ENCODE peak calls at places on chromosomes 16 and 17, in six cellular contexts. One of them, this sample, is unnamed.

GRCh38 chr16:83952587-83952939 is 477 bp upstream of the OSGIN1 start:
- DNase-seq in BJ: no peak
- DNase-seq in upper lobe of right lung: no peak
- DNase-seq in mesothelial cell of epicardium: no peak
- DNase-seq in AG10803: no peak
- DNase-seq in A549: peak
- DNase-seq in this sample: no peak

GRCh38 chr17:13351046-13351445 is 250.7 kb downstream of the HS3ST3A1 start:
- DNase-seq in BJ: peak
- DNase-seq in upper lobe of right lung: no peak
- DNase-seq in mesothelial cell of epicardium: no peak
- DNase-seq in AG10803: peak
- DNase-seq in A549: no peak
- DNase-seq in this sample: no peak

GRCh38 chr17:61444831-61445230 is 7.4 kb upstream of the TBX4 start:
- DNase-seq in BJ: peak
- DNase-seq in upper lobe of right lung: no peak
- DNase-seq in mesothelial cell of epicardium: no peak
- DNase-seq in AG10803: no peak
- DNase-seq in A549: peak
- DNase-seq in this sample: no peak

GRCh38 chr17:9987779-9988585 is 82.9 kb upstream of the RCVRN start:
- DNase-seq in BJ: no peak
- DNase-seq in upper lobe of right lung: no peak
- DNase-seq in mesothelial cell of epicardium: no peak
- DNase-seq in AG10803: no peak
- DNase-seq in A549: peak
- DNase-seq in this sample: peak

GRCh38 chr16:11045441-11045840 is 101.1 kb downstream of the CLEC16A start:
- DNase-seq in BJ: no peak
- DNase-seq in upper lobe of right lung: no peak
- DNase-seq in mesothelial cell of epicardium: no peak
- DNase-seq in AG10803: no peak
- DNase-seq in A549: no peak
- DNase-seq in this sample: no peak

GRCh38 chr16:23024044-23024443 is 125.2 kb downstream of the USP31 start:
- DNase-seq in BJ: no peak
- DNase-seq in upper lobe of right lung: no peak
- DNase-seq in mesothelial cell of epicardium: no peak
- DNase-seq in AG10803: no peak
- DNase-seq in A549: no peak
- DNase-seq in this sample: no peak

GRCh38 chr16:13426279-13426678 is 493.7 kb upstream of the ERCC4 start:
- DNase-seq in BJ: no peak
- DNase-seq in upper lobe of right lung: no peak
- DNase-seq in mesothelial cell of epicardium: no peak
- DNase-seq in AG10803: no peak
- DNase-seq in A549: no peak
- DNase-seq in this sample: no peak

GRCh38 chr17:633641-634091 is 81.0 kb downstream of the VPS53 start:
- DNase-seq in BJ: no peak
- DNase-seq in upper lobe of right lung: no peak
- DNase-seq in mesothelial cell of epicardium: no peak
- DNase-seq in AG10803: peak
- DNase-seq in A549: no peak
- DNase-seq in this sample: no peak

GRCh38 chr17:38919316-38920078 is 5.9 kb upstream of the LASP1NB start:
- DNase-seq in BJ: no peak
- DNase-seq in upper lobe of right lung: peak
- DNase-seq in mesothelial cell of epicardium: no peak
- DNase-seq in AG10803: no peak
- DNase-seq in A549: no peak
- DNase-seq in this sample: no peak

GRCh38 chr17:7818026-7818425 is 16.0 kb upstream of the KDM6B start:
- DNase-seq in BJ: no peak
- DNase-seq in upper lobe of right lung: no peak
- DNase-seq in mesothelial cell of epicardium: no peak
- DNase-seq in AG10803: no peak
- DNase-seq in A549: no peak
- DNase-seq in this sample: no peak

GRCh38 chr16:25747160-25747758 is 55.5 kb downstream of the HS3ST4 start:
- DNase-seq in BJ: no peak
- DNase-seq in upper lobe of right lung: no peak
- DNase-seq in mesothelial cell of epicardium: peak
- DNase-seq in AG10803: no peak
- DNase-seq in A549: no peak
- DNase-seq in this sample: no peak

GRCh38 chr16:10178079-10178478 is 4.1 kb downstream of the GRIN2A start:
- DNase-seq in BJ: no peak
- DNase-seq in upper lobe of right lung: no peak
- DNase-seq in mesothelial cell of epicardium: no peak
- DNase-seq in AG10803: no peak
- DNase-seq in A549: no peak
- DNase-seq in this sample: no peak

GRCh38 chr17:66524848-66525247 is 222.4 kb downstream of the PRKCA start:
- DNase-seq in BJ: no peak
- DNase-seq in upper lobe of right lung: no peak
- DNase-seq in mesothelial cell of epicardium: no peak
- DNase-seq in AG10803: no peak
- DNase-seq in A549: no peak
- DNase-seq in this sample: no peak

GRCh38 chr16:85628651-85629050 is 15.5 kb downstream of the GSE1 start:
- DNase-seq in BJ: no peak
- DNase-seq in upper lobe of right lung: no peak
- DNase-seq in mesothelial cell of epicardium: no peak
- DNase-seq in AG10803: no peak
- DNase-seq in A549: no peak
- DNase-seq in this sample: no peak

GRCh38 chr16:30813821-30814189 is 26.8 kb upstream of the ZNF629 start:
- DNase-seq in BJ: no peak
- DNase-seq in upper lobe of right lung: no peak
- DNase-seq in mesothelial cell of epicardium: no peak
- DNase-seq in AG10803: no peak
- DNase-seq in A549: no peak
- DNase-seq in this sample: no peak

GRCh38 chr17:80852476-80853015 is 139.1 kb upstream of the CHMP6 start:
- DNase-seq in BJ: no peak
- DNase-seq in upper lobe of right lung: peak
- DNase-seq in mesothelial cell of epicardium: no peak
- DNase-seq in AG10803: no peak
- DNase-seq in A549: no peak
- DNase-seq in this sample: no peak

GRCh38 chr16:27291722-27292240 is 22.0 kb upstream of the IL4R start:
- DNase-seq in BJ: no peak
- DNase-seq in upper lobe of right lung: no peak
- DNase-seq in mesothelial cell of epicardium: no peak
- DNase-seq in AG10803: no peak
- DNase-seq in A549: no peak
- DNase-seq in this sample: no peak

GRCh38 chr17:33651631-33652030 is 358.5 kb upstream of the ASIC2 start:
- DNase-seq in BJ: no peak
- DNase-seq in upper lobe of right lung: no peak
- DNase-seq in mesothelial cell of epicardium: no peak
- DNase-seq in AG10803: peak
- DNase-seq in A549: peak
- DNase-seq in this sample: no peak

GRCh38 chr17:45906927-45907622 is 12.7 kb downstream of the MAPT start:
- DNase-seq in BJ: no peak
- DNase-seq in upper lobe of right lung: no peak
- DNase-seq in mesothelial cell of epicardium: no peak
- DNase-seq in AG10803: no peak
- DNase-seq in A549: no peak
- DNase-seq in this sample: no peak

GRCh38 chr16:83971165-83972130 is 3.4 kb downstream of the NECAB2 start:
- DNase-seq in BJ: no peak
- DNase-seq in upper lobe of right lung: no peak
- DNase-seq in mesothelial cell of epicardium: no peak
- DNase-seq in AG10803: no peak
- DNase-seq in A549: no peak
- DNase-seq in this sample: no peak

GRCh38 chr16:68400083-68400923 is 48.0 kb downstream of the SMPD3 start:
- DNase-seq in BJ: no peak
- DNase-seq in upper lobe of right lung: no peak
- DNase-seq in mesothelial cell of epicardium: no peak
- DNase-seq in AG10803: no peak
- DNase-seq in A549: no peak
- DNase-seq in this sample: no peak

GRCh38 chr17:78257810-78258322 is 26.4 kb downstream of the TMEM235 start:
- DNase-seq in BJ: no peak
- DNase-seq in upper lobe of right lung: peak
- DNase-seq in mesothelial cell of epicardium: no peak
- DNase-seq in AG10803: no peak
- DNase-seq in A549: no peak
- DNase-seq in this sample: no peak

GRCh38 chr17:50583636-50584035 is 23.1 kb downstream of the CACNA1G start:
- DNase-seq in BJ: no peak
- DNase-seq in upper lobe of right lung: no peak
- DNase-seq in mesothelial cell of epicardium: no peak
- DNase-seq in AG10803: no peak
- DNase-seq in A549: no peak
- DNase-seq in this sample: no peak

GRCh38 chr17:1372618-1373017 is 27.4 kb downstream of the YWHAE start:
- DNase-seq in BJ: no peak
- DNase-seq in upper lobe of right lung: no peak
- DNase-seq in mesothelial cell of epicardium: no peak
- DNase-seq in AG10803: no peak
- DNase-seq in A549: no peak
- DNase-seq in this sample: no peak

GRCh38 chr17:76080207-76080933 is 1.4 kb downstream of the ZACN start:
- DNase-seq in BJ: no peak
- DNase-seq in upper lobe of right lung: peak
- DNase-seq in mesothelial cell of epicardium: no peak
- DNase-seq in AG10803: no peak
- DNase-seq in A549: no peak
- DNase-seq in this sample: no peak

GRCh38 chr17:34578016-34578415 is 1.4 kb upstream of the TMEM132E start:
- DNase-seq in BJ: no peak
- DNase-seq in upper lobe of right lung: peak
- DNase-seq in mesothelial cell of epicardium: no peak
- DNase-seq in AG10803: no peak
- DNase-seq in A549: no peak
- DNase-seq in this sample: no peak

GRCh38 chr16:19011169-19011731 is 27.5 kb downstream of the TMC7 start:
- DNase-seq in BJ: no peak
- DNase-seq in upper lobe of right lung: no peak
- DNase-seq in mesothelial cell of epicardium: no peak
- DNase-seq in AG10803: no peak
- DNase-seq in A549: no peak
- DNase-seq in this sample: no peak
- TF ChIP-seq CTCF in BJ: no peak
- TF ChIP-seq CTCF in upper lobe of right lung: no peak
- TF ChIP-seq CTCF in mesothelial cell of epicardium: no peak
- TF ChIP-seq CTCF in AG10803: no peak
- TF ChIP-seq CTCF in A549: no peak
- TF ChIP-seq CTCF in this sample: no peak

GRCh38 chr16:66167564-66168291 is 198.8 kb upstream of the CDH5 start:
- DNase-seq in BJ: no peak
- DNase-seq in upper lobe of right lung: no peak
- DNase-seq in mesothelial cell of epicardium: no peak
- DNase-seq in AG10803: no peak
- DNase-seq in A549: no peak
- DNase-seq in this sample: no peak
- TF ChIP-seq CTCF in BJ: peak
- TF ChIP-seq CTCF in upper lobe of right lung: no peak
- TF ChIP-seq CTCF in mesothelial cell of epicardium: no peak
- TF ChIP-seq CTCF in AG10803: peak
- TF ChIP-seq CTCF in A549: no peak
- TF ChIP-seq CTCF in this sample: peak

GRCh38 chr16:86931410-86931941 is 353.1 kb downstream of the FOXL1 start:
- DNase-seq in BJ: peak
- DNase-seq in upper lobe of right lung: no peak
- DNase-seq in mesothelial cell of epicardium: no peak
- DNase-seq in AG10803: peak
- DNase-seq in A549: no peak
- DNase-seq in this sample: no peak
- TF ChIP-seq CTCF in BJ: no peak
- TF ChIP-seq CTCF in upper lobe of right lung: no peak
- TF ChIP-seq CTCF in mesothelial cell of epicardium: no peak
- TF ChIP-seq CTCF in AG10803: no peak
- TF ChIP-seq CTCF in A549: no peak
- TF ChIP-seq CTCF in this sample: no peak

GRCh38 chr16:77273-77806 is 685 bp upstream of the MPG start:
- DNase-seq in BJ: no peak
- DNase-seq in upper lobe of right lung: peak
- DNase-seq in mesothelial cell of epicardium: no peak
- DNase-seq in AG10803: peak
- DNase-seq in A549: peak
- DNase-seq in this sample: peak

GRCh38 chr16:74025-74424 is 1.6 kb upstream of the RHBDF1 start:
- DNase-seq in BJ: no peak
- DNase-seq in upper lobe of right lung: no peak
- DNase-seq in mesothelial cell of epicardium: no peak
- DNase-seq in AG10803: no peak
- DNase-seq in A549: no peak
- DNase-seq in this sample: no peak

GRCh38 chr16:76535-77272 is 1.3 kb upstream of the MPG start:
- DNase-seq in BJ: no peak
- DNase-seq in upper lobe of right lung: peak
- DNase-seq in mesothelial cell of epicardium: no peak
- DNase-seq in AG10803: peak
- DNase-seq in A549: peak
- DNase-seq in this sample: no peak

GRCh38 chr16:74437-75318 is 2.2 kb upstream of the RHBDF1 start:
- DNase-seq in BJ: no peak
- DNase-seq in upper lobe of right lung: no peak
- DNase-seq in mesothelial cell of epicardium: no peak
- DNase-seq in AG10803: no peak
- DNase-seq in A549: no peak
- DNase-seq in this sample: no peak

DNA sequence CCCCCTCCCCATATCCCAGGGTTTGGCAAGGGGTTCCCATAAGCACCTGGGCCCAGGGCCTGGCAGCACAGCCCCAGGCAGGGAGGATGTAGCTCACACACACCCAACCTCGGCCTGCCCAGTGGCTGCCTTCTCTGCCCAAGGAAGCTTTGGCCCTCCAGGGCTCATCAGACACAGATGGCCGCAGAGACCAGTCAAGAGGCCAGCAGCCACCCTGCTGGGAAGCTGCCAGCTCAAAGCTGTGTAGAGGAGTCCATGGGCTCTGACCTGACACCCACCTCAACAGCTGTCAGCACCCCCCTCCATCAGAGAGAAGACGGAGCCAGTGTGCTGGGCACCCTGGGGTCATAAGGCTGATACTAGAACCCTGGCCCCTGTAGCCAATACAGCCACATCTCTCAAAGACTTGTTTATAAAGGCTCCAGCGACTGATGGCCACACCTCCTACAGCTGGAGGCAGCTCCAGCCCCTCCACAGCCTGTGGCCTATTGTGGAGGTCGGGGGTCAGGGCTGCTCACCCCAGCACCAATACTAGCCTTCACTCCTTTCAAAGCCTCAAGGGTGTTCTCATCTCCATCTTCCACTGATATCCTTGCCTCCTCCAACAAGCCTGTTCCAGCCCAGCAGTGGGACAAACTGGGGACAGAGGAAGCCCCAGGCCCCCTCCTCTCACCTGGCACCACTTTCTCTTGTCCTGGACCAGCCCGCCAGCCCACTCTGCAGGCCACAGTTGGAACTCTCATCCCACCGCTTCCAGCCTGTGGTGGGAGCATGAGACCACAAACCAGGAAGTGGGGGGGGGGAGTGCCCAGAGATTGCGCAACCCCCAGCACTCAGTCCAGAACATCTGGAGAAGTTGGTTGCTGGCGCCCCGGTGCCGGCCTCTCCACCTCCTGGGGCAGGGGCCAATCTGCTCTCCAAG is 2.2 kb upstream of the MPG start:
- DNase-seq in BJ: no peak
- DNase-seq in upper lobe of right lung: peak
- DNase-seq in mesothelial cell of epicardium: no peak
- DNase-seq in AG10803: peak
- DNase-seq in A549: no peak
- DNase-seq in this sample: no peak
- TF ChIP-seq CTCF in BJ: peak
- TF ChIP-seq CTCF in upper lobe of right lung: peak
- TF ChIP-seq CTCF in mesothelial cell of epicardium: no peak
- TF ChIP-seq CTCF in AG10803: peak
- TF ChIP-seq CTCF in A549: no peak
- TF ChIP-seq CTCF in this sample: no peak